ENCODE peak calls at places on chromosomes 11 and 22, in eight cellular contexts. C is testis; F is kidney; R is pancreas; E is small intestine; Z is CD8-positive, alpha-beta T cell; J is ascending aorta; M is spleen. S is an unnamed sample.

GRCh38 chr11:68040121-68040956 is 1.5 kb downstream of the TCIRG1 start:
- DNase-seq in C (peak; percentile 45), F (peak; percentile 89), R (peak; percentile 80), E (peak; percentile 60), Z (no peak), J (peak; percentile 88), M (peak; percentile 93), S (peak; percentile 80)

GRCh38 chr11:110878513-110878912 is 166.3 kb upstream of the ARHGAP20 start:
- DNase-seq in C (no peak), F (no peak), R (no peak), E (no peak), Z (no peak), J (no peak), M (no peak), S (no peak)

GRCh38 chr11:45974806-45975205 is 52.4 kb downstream of the LARGE2 start:
- DNase-seq in C (no peak), F (no peak), R (no peak), E (no peak), Z (no peak), J (no peak), M (no peak), S (no peak)

GRCh38 chr11:7538023-7538422 is 24.2 kb downstream of the PPFIBP2 start:
- DNase-seq in C (peak; percentile 64), F (no peak), R (no peak), E (no peak), Z (no peak), J (no peak), M (no peak), S (no peak)

GRCh38 chr22:19533049-19533626 is 8.9 kb upstream of the CLDN5 start:
- DNase-seq in C (no peak), F (no peak), R (no peak), E (no peak), Z (no peak), J (no peak), M (no peak), S (no peak)

GRCh38 chr11:71342951-71343827 is 90.8 kb upstream of the SHANK2 start:
- DNase-seq in C (peak; percentile 65), F (peak; percentile 45), R (peak; percentile 75), E (peak; percentile 62), Z (no peak), J (no peak), M (peak; percentile 68), S (no peak)

GRCh38 chr11:11514246-11514645 is 107.6 kb downstream of the GALNT18 start:
- DNase-seq in C (no peak), F (no peak), R (no peak), E (no peak), Z (no peak), J (no peak), M (no peak), S (no peak)

GRCh38 chr22:20591660-20592310 is 84.4 kb downstream of the MED15 start:
- DNase-seq in C (peak; percentile 44), F (no peak), R (peak; percentile 50), E (no peak), Z (no peak), J (no peak), M (peak; percentile 52), S (peak; percentile 76)

GRCh38 chr11:73012121-73012863 is 129.8 kb downstream of the FCHSD2 start:
- DNase-seq in C (no peak), F (no peak), R (no peak), E (no peak), Z (no peak), J (no peak), M (no peak), S (no peak)

GRCh38 chr11:68354181-68354872 is 41.9 kb downstream of the LRP5 start:
- DNase-seq in C (peak; percentile 66), F (peak; percentile 97), R (peak; percentile 89), E (peak; percentile 94), Z (no peak), J (peak; percentile 94), M (no peak), S (peak; percentile 93)

GRCh38 chr11:127056338-127056971 is 55.9 kb upstream of the KIRREL3 start:
- DNase-seq in C (no peak), F (no peak), R (no peak), E (no peak), Z (no peak), J (no peak), M (no peak), S (no peak)

GRCh38 chr22:38192475-38192863 is 9.3 kb upstream of the MAFF start:
- DNase-seq in C (no peak), F (no peak), R (no peak), E (no peak), Z (no peak), J (no peak), M (no peak), S (no peak)

GRCh38 chr22:39661842-39662676 is 91.5 kb downstream of the CACNA1I start:
- DNase-seq in C (peak; percentile 50), F (no peak), R (peak; percentile 67), E (peak; percentile 42), Z (peak; percentile 75), J (no peak), M (peak; percentile 86), S (no peak)

GRCh38 chr11:125935629-125936199 is 10.1 kb upstream of the VSIG10L2 start:
- DNase-seq in C (no peak), F (no peak), R (no peak), E (no peak), Z (no peak), J (no peak), M (peak; percentile 27), S (no peak)

DNA sequence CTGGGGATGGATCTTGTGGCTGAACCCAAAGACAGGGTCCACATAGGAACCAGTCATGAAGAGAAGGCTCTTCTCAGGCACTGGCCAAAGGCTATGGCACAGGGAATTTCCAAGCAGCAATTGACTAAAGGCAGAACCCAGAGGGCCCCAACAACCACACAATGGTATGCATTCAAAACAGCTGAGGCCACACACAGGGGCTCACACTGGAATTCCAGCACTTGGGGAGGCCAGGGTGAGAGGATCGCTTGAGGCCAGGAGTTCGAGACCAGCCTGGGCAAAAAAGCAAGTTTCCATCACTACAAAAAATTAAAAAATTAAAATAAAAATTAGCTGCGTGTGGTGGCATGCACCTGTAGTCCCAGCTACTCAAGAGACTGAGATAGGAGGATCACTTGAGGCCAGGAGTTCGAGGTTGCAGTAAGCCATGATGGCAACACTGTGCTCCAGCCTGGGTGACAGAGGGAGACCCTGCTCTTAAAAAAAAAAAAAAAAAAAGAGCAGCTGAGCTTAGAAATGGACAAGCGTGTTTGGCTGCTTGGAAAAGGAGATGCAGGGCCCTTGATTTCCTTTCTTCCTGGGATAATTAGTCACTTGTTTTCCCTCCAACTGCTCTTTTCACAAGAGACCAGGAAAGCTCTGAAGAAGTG is 44.6 kb downstream of the MYH9 start:
- DNase-seq in C (no peak), F (no peak), R (no peak), E (no peak), Z (no peak), J (no peak), M (no peak), S (no peak)
- H3K4me1 ChIP-seq in C (peaks cover 6% of the 10 kb centered on the region), F (peaks cover 21% of the 10 kb centered on the region), R (peaks cover 31% of the 10 kb centered on the region), E (peaks cover 3% of the 10 kb centered on the region), Z (peaks cover 85% of the 10 kb centered on the region), J (peaks cover 39% of the 10 kb centered on the region), M (peaks cover 75% of the 10 kb centered on the region), S (peaks cover 9% of the 10 kb centered on the region)

GRCh38 chr22:41911292-41911611 is 3.6 kb downstream of the SHISA8 start:
- DNase-seq in C (no peak), F (no peak), R (no peak), E (no peak), Z (no peak), J (no peak), M (no peak), S (no peak)

GRCh38 chr22:41909290-41910049 is 5.4 kb downstream of the SHISA8 start:
- DNase-seq in C (no peak), F (no peak), R (no peak), E (no peak), Z (no peak), J (no peak), M (no peak), S (no peak)

GRCh38 chr22:41910599-41911291 is 4.1 kb downstream of the SHISA8 start:
- DNase-seq in C (peak; percentile 58), F (no peak), R (no peak), E (no peak), Z (no peak), J (no peak), M (no peak), S (peak; percentile 81)

GRCh38 chr22:41908409-41909289 is 6.2 kb downstream of the SHISA8 start:
- DNase-seq in C (no peak), F (no peak), R (no peak), E (no peak), Z (no peak), J (no peak), M (no peak), S (peak; percentile 4)

DNA sequence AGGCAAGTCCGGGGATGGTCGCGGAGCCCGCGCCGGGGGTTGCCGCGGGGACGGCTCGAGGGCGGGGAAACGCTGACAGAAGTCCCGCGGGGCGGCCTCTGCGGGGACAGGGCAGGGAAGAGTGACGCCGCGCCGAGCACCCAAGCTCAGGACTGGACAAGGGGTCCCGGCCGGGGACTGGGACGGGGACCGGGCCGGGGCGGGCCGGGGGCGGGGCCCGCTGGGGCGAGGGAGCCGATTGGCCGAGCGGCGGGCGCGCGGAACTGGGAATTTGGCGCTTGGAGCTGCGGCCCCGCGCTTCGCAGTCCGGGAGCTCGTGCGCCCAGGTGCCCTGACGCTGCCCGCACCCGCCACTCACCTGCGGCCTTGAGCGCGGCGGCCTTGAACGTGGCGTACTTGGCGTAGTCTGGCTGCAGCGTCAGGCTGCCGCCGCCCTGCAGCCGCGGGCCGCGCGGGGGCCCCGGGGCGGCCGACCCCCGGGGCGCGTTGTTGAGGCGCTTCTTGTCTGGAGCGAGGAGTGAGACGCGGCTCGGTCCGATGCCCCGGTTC is 4.8 kb downstream of the SHISA8 start:
- DNase-seq in C (no peak), F (no peak), R (no peak), E (no peak), Z (no peak), J (no peak), M (no peak), S (no peak)
- H3K27ac ChIP-seq in C (no peak overlapping the region), F (no peak overlapping the region), R (no peak overlapping the region), E (no peak overlapping the region), Z (no peak overlapping the region), J (no peak overlapping the region), M (no peak overlapping the region), S (no peak overlapping the region)

DNA sequence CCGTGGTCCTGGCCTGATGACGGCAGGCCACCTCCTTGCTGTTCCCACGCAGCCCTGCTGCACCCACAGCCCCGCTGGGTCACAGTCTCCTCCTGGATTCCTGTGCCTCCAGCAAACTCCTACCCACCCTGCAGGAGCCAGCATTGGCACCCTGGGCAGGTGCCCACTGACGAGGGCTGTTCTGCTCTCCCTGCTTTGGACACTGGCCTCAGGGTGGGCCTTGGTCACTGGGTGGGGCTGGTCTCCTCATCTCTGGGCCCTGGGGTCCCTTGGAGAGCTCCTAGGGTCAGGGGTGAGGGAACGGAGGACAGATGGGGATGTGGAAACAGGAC is 12.7 kb downstream of the TSPAN4 start:
- DNase-seq in C (no peak), F (no peak), R (no peak), E (no peak), Z (no peak), J (no peak), M (no peak), S (no peak)
- H3K4me1 ChIP-seq in C (peaks cover 24% of the 10 kb centered on the region), F (peaks cover 5% of the 10 kb centered on the region), R (no peaks in the 10 kb centered on the region), E (no peaks in the 10 kb centered on the region), Z (no peaks in the 10 kb centered on the region), J (no peaks in the 10 kb centered on the region), M (peaks cover 3% of the 10 kb centered on the region), S (peaks cover 10% of the 10 kb centered on the region)

DNA sequence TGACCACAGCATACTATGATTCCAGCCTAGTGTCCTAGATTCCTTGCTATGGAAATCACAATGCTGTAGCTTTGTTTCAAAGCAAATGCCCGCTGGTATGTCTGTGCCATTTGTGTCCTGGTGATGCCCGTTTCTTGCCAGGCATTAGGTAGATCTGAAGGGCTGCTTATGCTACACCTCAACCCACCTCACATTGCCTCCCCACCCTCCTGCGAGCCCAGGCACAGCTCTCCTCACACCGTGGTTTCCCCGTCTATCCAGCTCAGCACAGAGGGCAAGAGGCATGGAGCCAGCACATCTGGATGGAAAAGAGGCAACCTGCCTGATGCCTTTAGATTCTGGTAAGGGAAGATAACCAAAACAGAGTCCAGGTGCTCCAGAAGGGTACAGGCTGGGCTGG is 307.4 kb upstream of the B3GAT1 start:
- DNase-seq in C (no peak), F (no peak), R (no peak), E (no peak), Z (no peak), J (peak; percentile 41), M (no peak), S (no peak)
- H3K27ac ChIP-seq in C (no peak overlapping the region), F (no peak overlapping the region), R (no peak overlapping the region), E (no peak overlapping the region), Z (no peak overlapping the region), J (no peak overlapping the region), M (no peak overlapping the region), S (no peak overlapping the region)